ENCODE peak calls at places on chromosomes 16 and 17, in seven cellular contexts. One of them, this sample, is unnamed.
A peak's percentile ranks its signal among the peaks of the same experiment; 100 is the strongest.

GRCh38 chr17:38881600-38882191 is 11.8 kb downstream of the LASP1 start:
- DNase-seq in effector memory CD4-positive, alpha-beta T cell: no peak
- DNase-seq in Peyer's patch: no peak
- DNase-seq in lower lobe of right lung: peak; percentile 73
- DNase-seq in cardiac muscle cell: peak; percentile 72
- DNase-seq in keratinocyte: no peak
- DNase-seq in fibroblast of lung: peak; percentile 88
- DNase-seq in this sample: no peak

GRCh38 chr17:44738214-44738906 is 20.4 kb upstream of the ADAM11 start:
- DNase-seq in keratinocyte: no peak
- DNase-seq in cardiac muscle cell: no peak
- DNase-seq in Peyer's patch: no peak
- DNase-seq in effector memory CD4-positive, alpha-beta T cell: no peak
- DNase-seq in lower lobe of right lung: no peak
- DNase-seq in fibroblast of lung: no peak
- DNase-seq in this sample: no peak

GRCh38 chr17:29004081-29004692 is 1.6 kb downstream of the SEZ6 start:
- DNase-seq in cardiac muscle cell: peak; percentile 79
- DNase-seq in effector memory CD4-positive, alpha-beta T cell: no peak
- DNase-seq in Peyer's patch: no peak
- DNase-seq in lower lobe of right lung: no peak
- DNase-seq in fibroblast of lung: peak; percentile 15
- DNase-seq in keratinocyte: no peak
- DNase-seq in this sample: no peak

GRCh38 chr17:81322271-81323082 is 27.4 kb upstream of the SLC38A10 start:
- DNase-seq in Peyer's patch: no peak
- DNase-seq in effector memory CD4-positive, alpha-beta T cell: peak; percentile 11
- DNase-seq in fibroblast of lung: no peak
- DNase-seq in keratinocyte: no peak
- DNase-seq in lower lobe of right lung: no peak
- DNase-seq in cardiac muscle cell: no peak
- DNase-seq in this sample: peak; percentile 59

GRCh38 chr16:27449434-27450188 is 47.6 kb downstream of the IL21R start:
- DNase-seq in cardiac muscle cell: no peak
- DNase-seq in lower lobe of right lung: no peak
- DNase-seq in fibroblast of lung: no peak
- DNase-seq in keratinocyte: no peak
- DNase-seq in Peyer's patch: peak; percentile 82
- DNase-seq in effector memory CD4-positive, alpha-beta T cell: peak; percentile 83
- DNase-seq in this sample: no peak

GRCh38 chr17:72030067-72030899 is 90.5 kb upstream of the SOX9 start:
- DNase-seq in cardiac muscle cell: peak; percentile 36
- DNase-seq in keratinocyte: no peak
- DNase-seq in effector memory CD4-positive, alpha-beta T cell: no peak
- DNase-seq in lower lobe of right lung: peak; percentile 41
- DNase-seq in Peyer's patch: no peak
- DNase-seq in fibroblast of lung: peak; percentile 68
- DNase-seq in this sample: no peak

GRCh38 chr16:13254998-13255614 is 353.7 kb downstream of the SHISA9 start:
- DNase-seq in fibroblast of lung: no peak
- DNase-seq in Peyer's patch: no peak
- DNase-seq in cardiac muscle cell: no peak
- DNase-seq in lower lobe of right lung: no peak
- DNase-seq in effector memory CD4-positive, alpha-beta T cell: no peak
- DNase-seq in keratinocyte: no peak
- DNase-seq in this sample: no peak

GRCh38 chr16:2042171-2042570 is 5.5 kb downstream of the NTHL1 start:
- DNase-seq in fibroblast of lung: no peak
- DNase-seq in cardiac muscle cell: peak; percentile 85
- DNase-seq in lower lobe of right lung: peak; percentile 90
- DNase-seq in keratinocyte: no peak
- DNase-seq in effector memory CD4-positive, alpha-beta T cell: no peak
- DNase-seq in Peyer's patch: no peak
- DNase-seq in this sample: no peak

GRCh38 chr16:84093879-84094270 is 22.9 kb downstream of the MBTPS1 start:
- DNase-seq in cardiac muscle cell: no peak
- DNase-seq in fibroblast of lung: no peak
- DNase-seq in effector memory CD4-positive, alpha-beta T cell: no peak
- DNase-seq in Peyer's patch: no peak
- DNase-seq in lower lobe of right lung: no peak
- DNase-seq in keratinocyte: no peak
- DNase-seq in this sample: no peak

GRCh38 chr17:81494984-81495383 is 17.6 kb downstream of the ACTG1 start:
- DNase-seq in lower lobe of right lung: no peak
- DNase-seq in effector memory CD4-positive, alpha-beta T cell: no peak
- DNase-seq in Peyer's patch: no peak
- DNase-seq in keratinocyte: no peak
- DNase-seq in fibroblast of lung: no peak
- DNase-seq in cardiac muscle cell: no peak
- DNase-seq in this sample: peak; percentile 81

GRCh38 chr16:53829186-53829747 is 125.3 kb downstream of the FTO start:
- DNase-seq in effector memory CD4-positive, alpha-beta T cell: no peak
- DNase-seq in keratinocyte: no peak
- DNase-seq in cardiac muscle cell: no peak
- DNase-seq in lower lobe of right lung: no peak
- DNase-seq in fibroblast of lung: peak; percentile 15
- DNase-seq in Peyer's patch: no peak
- DNase-seq in this sample: no peak

GRCh38 chr16:23871924-23872323 is 36.1 kb downstream of the PRKCB start:
- DNase-seq in effector memory CD4-positive, alpha-beta T cell: no peak
- DNase-seq in Peyer's patch: no peak
- DNase-seq in cardiac muscle cell: no peak
- DNase-seq in keratinocyte: no peak
- DNase-seq in lower lobe of right lung: no peak
- DNase-seq in fibroblast of lung: no peak
- DNase-seq in this sample: no peak

GRCh38 chr17:53626286-53626685 is 196.4 kb upstream of the KIF2B start:
- DNase-seq in Peyer's patch: no peak
- DNase-seq in lower lobe of right lung: no peak
- DNase-seq in fibroblast of lung: peak; percentile 79
- DNase-seq in cardiac muscle cell: no peak
- DNase-seq in keratinocyte: peak; percentile 36
- DNase-seq in effector memory CD4-positive, alpha-beta T cell: no peak
- DNase-seq in this sample: no peak

GRCh38 chr16:1389762-1390161 is 24.7 kb downstream of the UNKL start:
- DNase-seq in keratinocyte: no peak
- DNase-seq in effector memory CD4-positive, alpha-beta T cell: no peak
- DNase-seq in Peyer's patch: no peak
- DNase-seq in fibroblast of lung: no peak
- DNase-seq in lower lobe of right lung: no peak
- DNase-seq in cardiac muscle cell: no peak
- DNase-seq in this sample: no peak

GRCh38 chr17:77437747-77438146 is 297.0 kb downstream of the SEC14L1 start:
- DNase-seq in keratinocyte: no peak
- DNase-seq in fibroblast of lung: no peak
- DNase-seq in Peyer's patch: no peak
- DNase-seq in lower lobe of right lung: no peak
- DNase-seq in cardiac muscle cell: no peak
- DNase-seq in effector memory CD4-positive, alpha-beta T cell: no peak
- DNase-seq in this sample: no peak

GRCh38 chr16:72848759-72849664 is 198.9 kb downstream of the ZFHX3 start:
- DNase-seq in keratinocyte: peak; percentile 40
- DNase-seq in Peyer's patch: no peak
- DNase-seq in effector memory CD4-positive, alpha-beta T cell: no peak
- DNase-seq in cardiac muscle cell: no peak
- DNase-seq in lower lobe of right lung: peak; percentile 88
- DNase-seq in fibroblast of lung: peak; percentile 87
- DNase-seq in this sample: no peak

GRCh38 chr17:49525831-49526741 is 31.0 kb downstream of the NGFR start:
- DNase-seq in Peyer's patch: no peak
- DNase-seq in lower lobe of right lung: no peak
- DNase-seq in keratinocyte: no peak
- DNase-seq in effector memory CD4-positive, alpha-beta T cell: no peak
- DNase-seq in cardiac muscle cell: no peak
- DNase-seq in fibroblast of lung: no peak
- DNase-seq in this sample: no peak

GRCh38 chr17:80790021-80790765 is 201.4 kb upstream of the CHMP6 start:
- DNase-seq in cardiac muscle cell: no peak
- DNase-seq in keratinocyte: no peak
- DNase-seq in effector memory CD4-positive, alpha-beta T cell: no peak
- DNase-seq in Peyer's patch: no peak
- DNase-seq in fibroblast of lung: peak; percentile 17
- DNase-seq in lower lobe of right lung: no peak
- DNase-seq in this sample: no peak

GRCh38 chr17:77772461-77772897 is 186.0 kb upstream of the TNRC6C start:
- DNase-seq in fibroblast of lung: peak; percentile 2
- DNase-seq in cardiac muscle cell: peak; percentile 76
- DNase-seq in lower lobe of right lung: peak; percentile 64
- DNase-seq in Peyer's patch: peak; percentile 62
- DNase-seq in keratinocyte: no peak
- DNase-seq in effector memory CD4-positive, alpha-beta T cell: peak; percentile 37
- DNase-seq in this sample: peak; percentile 70

GRCh38 chr17:50149425-50150353 is 788 bp downstream of the PPP1R9B start:
- DNase-seq in cardiac muscle cell: peak; percentile 78
- DNase-seq in Peyer's patch: peak; percentile 53
- DNase-seq in lower lobe of right lung: peak; percentile 85
- DNase-seq in effector memory CD4-positive, alpha-beta T cell: peak; percentile 45
- DNase-seq in fibroblast of lung: peak; percentile 49
- DNase-seq in keratinocyte: no peak
- DNase-seq in this sample: peak; percentile 89

GRCh38 chr17:80146121-80147034 is 550 bp downstream of the EIF4A3 start:
- DNase-seq in fibroblast of lung: no peak
- DNase-seq in effector memory CD4-positive, alpha-beta T cell: peak; percentile 1
- DNase-seq in Peyer's patch: no peak
- DNase-seq in keratinocyte: no peak
- DNase-seq in lower lobe of right lung: no peak
- DNase-seq in cardiac muscle cell: peak; percentile 32
- DNase-seq in this sample: no peak

GRCh38 chr17:43410557-43411368 is 12.0 kb downstream of the ARL4D start:
- DNase-seq in Peyer's patch: no peak
- DNase-seq in fibroblast of lung: no peak
- DNase-seq in cardiac muscle cell: no peak
- DNase-seq in lower lobe of right lung: no peak
- DNase-seq in keratinocyte: no peak
- DNase-seq in effector memory CD4-positive, alpha-beta T cell: no peak
- DNase-seq in this sample: no peak

GRCh38 chr17:82060001-82060380 is 5.6 kb downstream of the DUS1L start:
- DNase-seq in cardiac muscle cell: no peak
- DNase-seq in effector memory CD4-positive, alpha-beta T cell: no peak
- DNase-seq in Peyer's patch: no peak
- DNase-seq in fibroblast of lung: no peak
- DNase-seq in lower lobe of right lung: no peak
- DNase-seq in keratinocyte: no peak
- DNase-seq in this sample: no peak

GRCh38 chr16:69526831-69527655 is 38.7 kb upstream of the NFAT5 start:
- DNase-seq in cardiac muscle cell: no peak
- DNase-seq in Peyer's patch: no peak
- DNase-seq in effector memory CD4-positive, alpha-beta T cell: no peak
- DNase-seq in fibroblast of lung: no peak
- DNase-seq in keratinocyte: no peak
- DNase-seq in lower lobe of right lung: no peak
- DNase-seq in this sample: no peak

GRCh38 chr17:29091591-29092291 is 48.8 kb downstream of the PIPOX start:
- DNase-seq in Peyer's patch: no peak
- DNase-seq in fibroblast of lung: no peak
- DNase-seq in effector memory CD4-positive, alpha-beta T cell: no peak
- DNase-seq in lower lobe of right lung: no peak
- DNase-seq in cardiac muscle cell: no peak
- DNase-seq in keratinocyte: no peak
- DNase-seq in this sample: no peak

GRCh38 chr16:35752773-35753558 is 2293.6 kb downstream of the TP53TG3F start:
- DNase-seq in fibroblast of lung: no peak
- DNase-seq in Peyer's patch: no peak
- DNase-seq in keratinocyte: no peak
- DNase-seq in cardiac muscle cell: no peak
- DNase-seq in effector memory CD4-positive, alpha-beta T cell: no peak
- DNase-seq in lower lobe of right lung: peak; percentile 30
- DNase-seq in this sample: no peak

GRCh38 chr17:68849673-68850260 is 105.4 kb downstream of the ABCA8 start:
- DNase-seq in cardiac muscle cell: no peak
- DNase-seq in effector memory CD4-positive, alpha-beta T cell: no peak
- DNase-seq in lower lobe of right lung: no peak
- DNase-seq in keratinocyte: peak; percentile 5
- DNase-seq in fibroblast of lung: peak; percentile 5
- DNase-seq in Peyer's patch: no peak
- DNase-seq in this sample: no peak

GRCh38 chr16:65767125-65767524 is 599.4 kb upstream of the CDH5 start:
- DNase-seq in cardiac muscle cell: peak; percentile 62
- DNase-seq in keratinocyte: no peak
- DNase-seq in fibroblast of lung: no peak
- DNase-seq in effector memory CD4-positive, alpha-beta T cell: no peak
- DNase-seq in Peyer's patch: no peak
- DNase-seq in lower lobe of right lung: no peak
- DNase-seq in this sample: no peak
- H3K9me3 ChIP-seq in cardiac muscle cell: no peaks in the 10 kb centered on the region
- H3K9me3 ChIP-seq in keratinocyte: peaks cover 18% of the 10 kb centered on the region
- H3K9me3 ChIP-seq in fibroblast of lung: no peaks in the 10 kb centered on the region
- H3K9me3 ChIP-seq in effector memory CD4-positive, alpha-beta T cell: no peaks in the 10 kb centered on the region
- H3K9me3 ChIP-seq in Peyer's patch: no peaks in the 10 kb centered on the region
- H3K9me3 ChIP-seq in lower lobe of right lung: no peaks in the 10 kb centered on the region
- H3K9me3 ChIP-seq in this sample: peaks cover 38% of the 10 kb centered on the region

DNA sequence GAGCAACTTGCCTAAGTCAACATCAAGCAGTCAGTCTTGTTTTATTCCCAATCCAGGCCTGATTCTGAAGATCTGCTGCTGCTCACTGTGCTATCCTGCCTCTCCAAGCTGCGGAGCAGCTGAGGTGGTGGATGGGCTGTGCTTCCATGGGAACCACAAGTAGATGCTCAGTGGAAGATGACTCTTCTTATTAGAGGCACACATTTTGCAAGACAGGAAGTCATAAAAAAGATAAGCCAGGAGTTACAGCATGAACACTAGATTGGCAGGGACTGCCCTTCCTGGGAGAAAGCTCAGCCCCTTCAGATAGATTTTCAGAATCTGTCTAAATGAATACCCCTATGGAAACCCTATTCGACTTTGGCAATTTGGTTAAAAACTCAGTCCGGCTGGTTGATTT is 143.1 kb downstream of the SHISA6 start:
- DNase-seq in lower lobe of right lung: no peak
- DNase-seq in Peyer's patch: no peak
- DNase-seq in cardiac muscle cell: no peak
- DNase-seq in effector memory CD4-positive, alpha-beta T cell: no peak
- DNase-seq in fibroblast of lung: no peak
- DNase-seq in keratinocyte: no peak
- DNase-seq in this sample: no peak
- H3K9me3 ChIP-seq in lower lobe of right lung: no peaks in the 10 kb centered on the region
- H3K9me3 ChIP-seq in Peyer's patch: no peaks in the 10 kb centered on the region
- H3K9me3 ChIP-seq in cardiac muscle cell: no peaks in the 10 kb centered on the region
- H3K9me3 ChIP-seq in effector memory CD4-positive, alpha-beta T cell: no peaks in the 10 kb centered on the region
- H3K9me3 ChIP-seq in fibroblast of lung: no peaks in the 10 kb centered on the region
- H3K9me3 ChIP-seq in keratinocyte: no peaks in the 10 kb centered on the region
- H3K9me3 ChIP-seq in this sample: no peaks in the 10 kb centered on the region

GRCh38 chr17:46895171-46895570 is 27.8 kb upstream of the GOSR2 start:
- DNase-seq in cardiac muscle cell: no peak
- DNase-seq in lower lobe of right lung: no peak
- DNase-seq in effector memory CD4-positive, alpha-beta T cell: no peak
- DNase-seq in Peyer's patch: no peak
- DNase-seq in fibroblast of lung: no peak
- DNase-seq in keratinocyte: no peak
- DNase-seq in this sample: no peak
- H3K9me3 ChIP-seq in cardiac muscle cell: no peaks in the 10 kb centered on the region
- H3K9me3 ChIP-seq in lower lobe of right lung: no peaks in the 10 kb centered on the region
- H3K9me3 ChIP-seq in effector memory CD4-positive, alpha-beta T cell: no peaks in the 10 kb centered on the region
- H3K9me3 ChIP-seq in Peyer's patch: no peaks in the 10 kb centered on the region
- H3K9me3 ChIP-seq in fibroblast of lung: no peaks in the 10 kb centered on the region
- H3K9me3 ChIP-seq in keratinocyte: no peaks in the 10 kb centered on the region
- H3K9me3 ChIP-seq in this sample: no peaks in the 10 kb centered on the region

DNA sequence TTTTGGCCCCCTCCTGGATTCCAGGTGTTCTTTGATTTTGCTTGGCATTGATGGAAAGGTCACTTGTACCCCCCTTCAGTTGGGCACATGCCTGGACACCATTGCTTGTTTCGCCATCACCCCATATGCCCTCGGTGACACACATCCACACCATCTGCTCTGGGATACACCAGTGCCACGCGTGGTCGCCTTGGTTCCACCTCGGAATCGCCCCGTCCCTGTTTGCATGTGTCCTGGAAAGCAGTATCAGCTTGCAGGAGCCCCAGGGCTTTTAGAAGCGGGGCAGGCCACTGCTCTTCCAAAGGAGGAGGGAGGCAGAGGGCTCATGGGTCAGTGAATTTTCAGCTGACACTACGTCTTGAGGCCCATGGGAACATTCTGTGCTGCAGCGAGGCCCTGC is 607.9 kb downstream of the KCNJ18 start:
- DNase-seq in Peyer's patch: no peak
- DNase-seq in keratinocyte: no peak
- DNase-seq in effector memory CD4-positive, alpha-beta T cell: no peak
- DNase-seq in cardiac muscle cell: no peak
- DNase-seq in fibroblast of lung: no peak
- DNase-seq in lower lobe of right lung: no peak
- DNase-seq in this sample: no peak
- H3K9me3 ChIP-seq in Peyer's patch: no peaks in the 10 kb centered on the region
- H3K9me3 ChIP-seq in keratinocyte: peaks cover 12% of the 10 kb centered on the region
- H3K9me3 ChIP-seq in effector memory CD4-positive, alpha-beta T cell: no peaks in the 10 kb centered on the region
- H3K9me3 ChIP-seq in cardiac muscle cell: no peaks in the 10 kb centered on the region
- H3K9me3 ChIP-seq in fibroblast of lung: no peaks in the 10 kb centered on the region
- H3K9me3 ChIP-seq in lower lobe of right lung: no peaks in the 10 kb centered on the region
- H3K9me3 ChIP-seq in this sample: no peaks in the 10 kb centered on the region

This sample was measured in Caco-2.